ENCODE peak calls at places on chromosome 21, in four cellular contexts. L is aorta, Q is stomach, Z is K562. K is an unnamed sample. For H3K4me1, the result is how much of the 10 kb centered on the place peaks cover.

GRCh38 chr21:20618878-20619277 is 379.3 kb upstream of the NCAM2 start:
- DNase-seq in Q (no peak), L (no peak), Z (no peak), K (no peak)

GRCh38 chr21:17250651-17251294 is 262.1 kb upstream of the CXADR start:
- DNase-seq in Z (no peak), Q (no peak), L (no peak), K (no peak)

GRCh38 chr21:22900511-22900910 is 1902.3 kb downstream of the NCAM2 start:
- DNase-seq in Z (no peak), L (no peak), Q (no peak), K (no peak)

GRCh38 chr21:18940791-18941190 is 537.2 kb upstream of the TMPRSS15 start:
- DNase-seq in Z (no peak), L (no peak), Q (no peak), K (no peak)

GRCh38 chr21:34983680-34984086 is 65.4 kb downstream of the RUNX1 start:
- DNase-seq in Q (no peak), Z (peak), L (no peak), K (no peak)

GRCh38 chr21:34950980-34951379 is 98.1 kb downstream of the RUNX1 start:
- DNase-seq in L (no peak), Z (peak), Q (no peak), K (no peak)

GRCh38 chr21:35796834-35797233 is 263.5 kb downstream of the SETD4 start:
- DNase-seq in Q (no peak), Z (no peak), L (no peak), K (no peak)

GRCh38 chr21:36587388-36587787 is 107.5 kb upstream of the CLDN14 start:
- DNase-seq in Z (no peak), Q (no peak), L (no peak), K (no peak)

GRCh38 chr21:42370894-42371654 is 4.7 kb upstream of the TFF1 start:
- DNase-seq in Z (peak), L (no peak), Q (peak), K (peak)

GRCh38 chr21:41879190-41879998 is at the start of gene PRDM15:
- DNase-seq in Q (peak), L (peak), Z (peak), K (peak)

DNA sequence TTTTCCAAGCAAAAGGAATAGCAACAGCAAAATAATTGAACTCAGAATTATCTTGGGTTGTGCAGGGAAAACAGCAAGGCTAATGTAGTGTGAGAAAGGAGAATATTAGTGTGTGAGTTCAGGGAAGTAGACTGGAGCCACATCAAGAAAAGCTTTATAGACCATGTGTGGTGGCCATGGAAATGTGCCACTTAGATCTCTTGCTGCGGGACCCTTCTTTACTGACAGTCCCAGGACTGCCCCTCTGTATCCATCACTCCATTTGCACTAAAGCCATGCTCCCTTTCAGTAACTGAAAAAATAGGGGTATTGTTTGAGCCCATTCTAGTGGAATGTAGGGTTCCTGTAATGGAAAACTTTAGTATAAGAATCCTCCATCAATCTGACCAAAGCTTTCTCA is 32.3 kb downstream of the SAMSN1 start:
- DNase-seq in L (no peak), Z (no peak), Q (no peak), K (no peak)
- H3K4me1 ChIP-seq in L (under half), Z (under half), Q (under half), K (under half)

DNA sequence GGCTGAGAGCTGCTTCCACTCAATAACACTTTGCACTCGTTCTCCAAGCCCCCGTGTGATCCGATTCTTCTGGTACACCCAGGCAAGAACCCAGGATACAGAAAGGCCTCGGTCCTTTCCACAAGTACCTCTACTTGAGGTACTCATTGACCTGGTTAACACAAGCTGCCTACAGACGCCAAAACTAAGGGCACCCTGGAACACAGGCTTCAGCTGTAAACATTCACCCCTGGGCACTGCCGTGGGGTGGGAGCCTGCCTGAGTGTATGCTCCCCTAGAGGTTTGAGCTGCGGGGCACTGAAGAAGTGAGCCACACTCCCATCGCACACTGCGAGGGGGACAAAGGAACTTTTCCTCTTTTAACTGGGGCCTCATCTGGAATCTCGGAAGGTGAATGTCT is 30.5 kb downstream of the LRRC3 start:
- DNase-seq in Z (no peak), Q (no peak), L (no peak), K (no peak)
- H3K4me3 ChIP-seq in Z (no peak), Q (no peak), L (no peak), K (no peak)

GRCh38 chr21:28884481-28884880 is 108.2 kb downstream of the LTN1 start:
- DNase-seq in Q (no peak), Z (peak), L (no peak), K (no peak)

GRCh38 chr21:28883931-28884330 is 108.7 kb downstream of the LTN1 start:
- DNase-seq in L (no peak), Z (peak), Q (no peak), K (no peak)

GRCh38 chr21:28884976-28885852 is 107.5 kb downstream of the LTN1 start:
- DNase-seq in L (peak), Z (peak), Q (peak), K (peak)

GRCh38 chr21:28885853-28886177 is 106.9 kb downstream of the LTN1 start:
- DNase-seq in Q (no peak), L (no peak), Z (peak), K (no peak)

GRCh38 chr21:28882345-28882744 is 110.3 kb downstream of the LTN1 start:
- DNase-seq in L (no peak), Q (no peak), Z (no peak), K (no peak)
- H3K4me1 ChIP-seq in L (under half), Q (under half), Z (under half), K (under half)

GRCh38 chr21:25961042-25961441 is 209.5 kb downstream of the APP start:
- DNase-seq in Q (no peak), L (no peak), Z (no peak), K (no peak)
- H3K4me3 ChIP-seq in Q (no peak), L (no peak), Z (no peak), K (no peak)

DNA sequence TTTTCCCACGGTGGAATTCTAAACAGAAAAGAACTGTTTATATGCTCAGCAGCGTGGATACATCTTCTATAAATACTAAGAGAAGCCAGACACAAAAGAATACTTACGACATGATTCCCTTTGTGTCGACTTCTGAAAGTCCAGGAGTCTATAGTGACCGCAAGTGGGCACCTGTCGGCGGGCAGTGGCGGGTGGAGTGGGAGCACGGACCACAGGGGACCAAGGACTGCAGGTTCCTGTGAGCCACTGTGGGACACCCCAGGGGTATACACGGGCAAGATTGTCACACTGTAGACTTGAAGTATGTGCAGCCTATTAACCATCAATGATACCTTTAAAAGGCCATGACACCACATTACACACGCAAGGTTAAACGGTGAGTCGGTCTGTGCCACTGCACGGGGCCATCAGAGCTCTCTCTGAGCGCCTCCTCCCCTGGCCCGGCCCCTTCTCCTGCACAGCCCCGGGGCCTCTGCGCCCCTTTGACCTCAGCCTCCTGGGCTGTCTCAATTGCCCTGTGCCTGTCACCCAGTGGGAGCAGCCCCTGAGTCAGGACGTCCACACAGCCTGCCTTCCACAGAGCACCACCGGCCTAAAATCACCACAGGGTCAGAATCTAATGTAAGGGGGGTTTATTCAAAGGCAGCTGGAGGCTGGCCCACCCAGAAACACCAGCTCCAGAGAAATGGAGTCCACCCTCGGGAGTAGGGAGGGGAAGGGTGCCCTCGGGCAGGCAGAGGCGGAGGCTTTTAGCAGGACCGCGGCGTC is 90.0 kb upstream of the COL6A1 start:
- DNase-seq in L (peak), Q (no peak), Z (no peak), K (no peak)
- H3K4me1 ChIP-seq in L (under half), Q (under half), Z (under half), K (under half)

DNA sequence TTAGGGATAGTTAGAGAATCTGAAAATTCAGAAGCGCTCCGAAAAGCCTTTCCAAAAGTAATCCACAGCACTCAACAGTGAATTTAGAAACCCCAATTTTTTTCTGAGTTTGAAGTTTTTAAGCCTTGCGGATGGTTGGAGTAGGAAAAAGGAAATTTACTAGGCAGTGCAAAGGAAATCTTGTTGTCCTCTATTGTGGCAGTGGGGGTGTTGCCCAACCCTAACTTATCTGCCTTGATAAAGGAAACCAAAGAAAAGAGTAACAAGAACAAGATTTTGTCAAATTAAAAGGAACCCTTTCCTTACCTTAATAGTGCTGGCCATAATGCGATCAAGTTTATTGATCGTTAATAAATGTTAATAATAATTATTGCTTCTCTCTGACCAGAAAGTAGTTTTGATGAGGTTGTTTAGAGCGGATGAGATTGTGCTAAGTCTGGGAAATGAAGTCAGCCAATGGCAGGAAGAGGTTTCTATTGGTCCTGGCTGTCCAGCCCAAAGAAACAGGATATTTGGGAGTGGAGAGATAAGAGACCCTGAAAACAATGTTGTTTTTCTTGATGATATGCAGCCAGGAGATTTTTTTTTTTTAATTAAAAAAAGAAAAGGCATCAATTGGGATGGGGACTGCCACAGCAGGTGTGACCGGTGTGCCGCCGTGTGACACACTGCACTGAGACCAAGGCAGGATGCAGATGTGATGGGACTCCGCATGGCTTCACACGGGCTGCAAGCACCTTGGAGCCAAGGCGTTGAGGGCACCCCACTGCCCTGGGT is at the start of gene ERG:
- DNase-seq in Q (no peak), Z (no peak), L (no peak), K (no peak)
- H3K4me3 ChIP-seq in Q (peak), Z (no peak), L (no peak), K (no peak)

DNA sequence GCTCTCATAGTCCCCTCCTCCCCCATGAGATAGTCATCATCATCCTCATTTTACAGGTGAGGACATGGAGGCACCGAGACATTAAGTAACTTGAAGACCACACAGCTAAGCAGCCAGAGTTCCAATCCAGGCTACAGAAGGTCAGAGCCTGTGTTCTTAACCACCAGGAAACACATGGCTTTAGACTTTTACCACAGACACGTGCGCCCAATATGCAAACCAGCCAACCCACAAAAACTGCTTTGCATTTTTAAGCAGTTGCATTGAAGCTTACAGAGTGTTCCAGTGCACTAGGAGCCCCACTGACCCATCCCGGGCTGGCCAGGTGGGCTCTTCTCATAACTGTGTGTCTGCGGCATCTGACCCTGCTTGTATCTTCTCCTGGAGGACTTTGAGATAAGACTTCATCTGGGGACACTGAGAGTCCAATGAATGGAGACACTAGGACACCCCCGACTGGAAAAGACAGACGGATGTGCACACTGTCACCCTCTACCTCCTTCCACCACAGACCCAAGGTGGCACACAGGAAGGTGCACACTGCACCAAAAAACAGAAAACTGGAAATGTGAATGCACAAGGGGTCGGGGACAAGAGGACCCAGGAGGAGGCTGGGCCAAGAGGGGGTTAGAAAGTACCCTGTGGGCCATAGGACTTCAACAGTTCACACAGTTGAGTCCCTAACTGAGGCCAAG is 56.4 kb downstream of the ETS2 start:
- DNase-seq in Q (no peak), Z (no peak), L (no peak), K (no peak)
- H3K4me1 ChIP-seq in Q (under half), Z (under half), L (under half), K (under half)

DNA sequence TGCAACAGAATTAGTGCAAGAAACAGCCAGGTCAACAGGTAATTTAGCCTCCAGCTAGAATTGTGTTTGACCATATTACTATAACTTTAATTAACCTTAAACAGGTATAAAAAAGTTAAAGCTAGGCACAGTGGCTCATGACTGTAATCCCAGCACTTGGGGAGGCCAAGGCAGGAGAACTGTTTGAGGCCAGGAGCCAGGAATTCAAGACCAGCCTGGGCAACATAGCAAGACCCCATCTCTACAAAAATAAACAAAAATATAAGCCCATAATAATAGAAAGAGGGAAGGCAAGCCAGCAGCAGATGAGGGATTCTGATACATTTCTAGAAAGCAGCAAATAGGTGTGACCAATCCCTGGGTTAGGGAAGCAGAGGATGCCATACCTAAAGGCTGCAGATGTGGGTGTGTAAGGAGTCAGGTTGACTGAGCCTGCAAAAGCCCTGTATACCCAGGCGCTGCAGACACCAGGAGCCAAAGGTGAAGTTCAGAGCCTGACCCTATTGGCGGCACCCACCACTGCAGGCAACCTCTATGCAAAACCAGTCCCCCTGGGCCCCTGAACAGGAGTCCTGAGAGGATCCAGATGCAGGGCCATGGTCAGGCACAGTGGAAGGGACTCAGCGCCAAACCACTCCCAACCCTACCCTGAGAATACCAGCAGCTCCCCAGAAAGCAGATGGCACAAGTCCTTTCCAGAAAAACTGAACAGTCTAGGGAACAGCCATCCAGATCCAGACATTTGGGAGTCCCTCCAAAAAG is 19.3 kb upstream of the LSS start:
- DNase-seq in Q (no peak), Z (no peak), L (no peak), K (no peak)
- H3K4me3 ChIP-seq in Q (no peak), Z (no peak), L (no peak), K (no peak)

GRCh38 chr21:33608559-33608958 is 20.1 kb upstream of the DONSON start:
- DNase-seq in Q (no peak), Z (no peak), L (no peak), K (no peak)

DNA sequence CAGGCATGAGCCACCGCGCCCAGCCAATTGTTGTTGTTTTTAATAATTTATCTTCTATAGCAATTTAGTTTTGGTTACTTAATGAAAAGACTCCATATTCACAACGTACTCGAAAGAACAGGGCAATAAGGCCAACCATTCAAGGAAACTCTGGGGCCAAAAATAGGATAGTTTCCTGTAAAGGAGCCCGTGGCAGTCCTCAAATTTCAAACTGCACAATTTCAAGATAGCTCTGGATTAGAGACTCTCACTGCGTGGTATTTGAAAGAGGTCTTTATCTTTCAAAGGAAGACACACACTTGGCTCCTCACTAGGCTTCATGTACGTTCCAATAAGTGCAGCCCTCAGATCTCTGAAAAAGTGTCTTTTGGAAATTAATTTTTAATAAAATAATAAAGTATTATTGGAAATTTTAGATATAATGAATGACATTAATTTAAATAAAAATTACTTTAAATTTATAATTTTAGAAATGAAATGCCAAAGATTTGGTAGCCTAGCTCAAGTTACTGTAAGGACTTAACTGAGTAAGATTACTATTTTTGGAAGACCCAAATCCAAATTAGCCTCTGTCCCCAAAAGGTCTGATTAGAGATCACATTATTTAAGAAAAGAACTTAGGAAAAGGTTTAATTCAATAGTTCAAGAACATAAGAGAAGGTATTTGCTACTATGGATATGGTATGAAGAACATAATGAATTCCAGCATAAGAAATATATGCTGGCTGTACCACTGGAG is 22.7 kb upstream of the DONSON start:
- DNase-seq in Q (no peak), L (no peak), Z (no peak), K (no peak)
- H3K4me1 ChIP-seq in Q (under half), L (under half), Z (under half), K (under half)

K was measured in mucosa of descending colon.